ENCODE peak calls at places on chromosome 14, in six cellular contexts. H, C, N, B, U and Y are unnamed samples.

GRCh38 chr14:40762685-40763084 is 844.0 kb upstream of the LRFN5 start:
- DNase-seq in N (no peak), U (no peak), B (no peak), H (no peak), C (no peak), Y (no peak)

GRCh38 chr14:63603749-63604277 is 37.9 kb downstream of the WDR89 start:
- DNase-seq in N (no peak), H (no peak), C (no peak), U (no peak), B (no peak), Y (no peak)

GRCh38 chr14:73243748-73244147 is 6.4 kb downstream of the PAPLN start:
- DNase-seq in H (no peak), N (no peak), U (no peak), C (no peak), B (peak), Y (no peak)

GRCh38 chr14:35250319-35250718 is 41.9 kb upstream of the PSMA6 start:
- DNase-seq in U (no peak), C (no peak), H (no peak), N (no peak), B (no peak), Y (no peak)

GRCh38 chr14:53767566-53767965 is 189.1 kb downstream of the BMP4 start:
- DNase-seq in H (no peak), C (no peak), B (no peak), U (no peak), N (no peak), Y (no peak)

GRCh38 chr14:31834616-31835015 is 242.5 kb upstream of the ARHGAP5 start:
- DNase-seq in C (peak), H (peak), U (no peak), B (no peak), N (no peak), Y (no peak)

GRCh38 chr14:25103820-25104219 is 53.9 kb upstream of the STXBP6 start:
- DNase-seq in N (no peak), U (no peak), H (no peak), B (no peak), C (no peak), Y (no peak)

GRCh38 chr14:103139371-103140016 is 16.2 kb downstream of the TNFAIP2 start:
- DNase-seq in C (no peak), U (no peak), H (no peak), N (no peak), B (no peak), Y (no peak)

GRCh38 chr14:97073622-97074021 is 276.4 kb downstream of the VRK1 start:
- DNase-seq in U (no peak), H (no peak), N (no peak), B (no peak), C (no peak), Y (no peak)

GRCh38 chr14:67241416-67242362 is at the start of gene PALS1:
- DNase-seq in N (no peak), H (peak), U (no peak), B (no peak), C (peak), Y (no peak)

GRCh38 chr14:54366726-54367707 is 29.8 kb upstream of the CDKN3 start:
- DNase-seq in U (no peak), N (no peak), H (peak), C (peak), B (no peak), Y (no peak)

GRCh38 chr14:106493962-106494823 is 967.8 kb downstream of the TMEM121 start:
- DNase-seq in C (no peak), B (no peak), U (no peak), H (no peak), N (no peak), Y (no peak)

GRCh38 chr14:85063747-85064146 is 466.2 kb upstream of the FLRT2 start:
- DNase-seq in B (no peak), N (no peak), U (no peak), C (no peak), H (no peak), Y (no peak)

GRCh38 chr14:77212933-77213656 is 31.5 kb downstream of the TMEM63C start:
- DNase-seq in N (no peak), H (peak), C (peak), B (peak), U (no peak), Y (no peak)

GRCh38 chr14:106309423-106309822 is 783.0 kb downstream of the TMEM121 start:
- DNase-seq in N (no peak), C (no peak), U (no peak), H (no peak), B (no peak), Y (no peak)

GRCh38 chr14:96741151-96741977 is 55.8 kb upstream of the VRK1 start:
- DNase-seq in H (peak), N (peak), U (peak), B (peak), C (peak), Y (peak)

GRCh38 chr14:106551265-106551664 is 1024.9 kb downstream of the TMEM121 start:
- DNase-seq in H (no peak), B (no peak), C (no peak), N (no peak), U (no peak), Y (no peak)

GRCh38 chr14:106872619-106873446 is 1346.5 kb downstream of the TMEM121 start:
- DNase-seq in B (peak), C (no peak), H (peak), N (peak), U (peak), Y (no peak)

GRCh38 chr14:73467377-73467776 is 9.0 kb upstream of the NUMB start:
- DNase-seq in U (no peak), N (no peak), H (no peak), C (peak), B (no peak), Y (no peak)

GRCh38 chr14:27553820-27554219 is 956.0 kb upstream of the NOVA1 start:
- DNase-seq in B (no peak), U (no peak), C (peak), H (peak), N (no peak), Y (no peak)

GRCh38 chr14:24908592-24909236 is 141.2 kb downstream of the STXBP6 start:
- DNase-seq in H (no peak), B (no peak), U (no peak), C (no peak), N (no peak), Y (no peak)

GRCh38 chr14:64950889-64951288 is 8.3 kb upstream of the GPX2 start:
- DNase-seq in H (no peak), U (no peak), N (no peak), C (no peak), B (peak), Y (no peak)

GRCh38 chr14:76908834-76909233 is 82.6 kb downstream of the LRRC74A start:
- DNase-seq in H (peak), U (no peak), N (peak), C (no peak), B (no peak), Y (no peak)

GRCh38 chr14:81625343-81625742 is 91.7 kb upstream of the SEL1L start:
- DNase-seq in U (no peak), C (peak), N (no peak), B (no peak), H (peak), Y (no peak)
- TF ChIP-seq CTCF in U (peak), C (no peak), N (no peak), B (peak), H (peak), Y (peak)

GRCh38 chr14:52069617-52070431 is 965 bp upstream of the NID2 start:
- DNase-seq in C (peak), B (no peak), N (peak), U (no peak), H (no peak), Y (peak)

GRCh38 chr14:52072266-52072780 is 3.5 kb upstream of the NID2 start:
- DNase-seq in N (no peak), C (no peak), H (no peak), U (no peak), B (no peak), Y (no peak)

GRCh38 chr14:52073251-52073650 is 4.4 kb upstream of the NID2 start:
- DNase-seq in B (no peak), N (no peak), U (no peak), H (no peak), C (peak), Y (no peak)

GRCh38 chr14:52068741-52069616 is at the start of gene NID2:
- DNase-seq in C (peak), H (peak), U (peak), N (peak), B (peak), Y (peak)

DNA sequence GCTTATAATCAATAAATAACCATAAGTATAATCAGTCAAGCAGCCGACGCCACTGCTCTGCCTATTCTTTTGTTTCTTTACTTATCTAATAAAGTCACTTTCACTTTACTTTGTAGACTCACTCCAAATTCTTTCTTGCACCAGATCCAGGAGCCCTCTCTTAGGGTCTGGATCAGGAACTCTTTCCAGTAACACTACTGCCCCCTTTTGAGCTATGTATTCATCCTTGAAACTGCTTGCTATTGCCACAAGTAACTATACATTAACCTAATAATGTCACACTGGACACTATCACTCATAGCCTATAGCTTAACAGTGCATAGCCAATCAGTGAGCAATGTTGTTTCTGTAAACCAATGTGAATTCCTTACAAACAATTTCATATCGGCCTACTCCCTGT is 2.8 kb upstream of the NID2 start:
- DNase-seq in B (no peak), H (no peak), C (peak), U (no peak), N (no peak), Y (no peak)
- TF ChIP-seq CTCF in B (no peak), H (peak), C (peak), U (peak), N (no peak), Y (peak)

DNA sequence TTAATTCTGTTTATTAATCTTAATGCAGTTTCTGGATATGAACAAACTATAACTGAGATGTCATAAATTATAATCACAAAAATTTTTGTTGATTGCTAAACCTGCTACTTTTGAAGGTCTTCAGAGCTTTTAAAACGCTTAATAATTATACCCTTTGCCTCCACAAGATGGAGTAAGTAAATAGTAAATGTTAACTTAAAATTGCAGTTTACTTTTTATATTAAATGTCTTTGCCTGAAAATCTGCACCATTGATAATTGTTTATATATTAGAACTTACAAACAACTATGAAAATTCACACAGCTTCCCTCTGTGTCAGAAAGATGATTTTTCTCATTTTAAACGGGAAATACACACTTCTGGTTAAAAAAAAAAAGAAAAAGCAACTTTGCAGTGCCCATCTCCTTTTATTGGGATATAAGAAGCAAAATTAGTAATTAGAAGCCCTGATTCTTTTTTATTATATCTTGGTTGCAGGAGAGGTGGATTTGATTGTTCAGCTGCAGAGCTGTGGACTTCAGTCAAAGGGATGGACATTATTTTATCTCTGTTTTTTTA is 35.6 kb downstream of the SCFD1 start:
- DNase-seq in U (no peak), H (peak), C (peak), N (no peak), B (no peak), Y (no peak)
- TF ChIP-seq CTCF in U (peak), H (peak), C (peak), N (no peak), B (peak), Y (peak)

DNA sequence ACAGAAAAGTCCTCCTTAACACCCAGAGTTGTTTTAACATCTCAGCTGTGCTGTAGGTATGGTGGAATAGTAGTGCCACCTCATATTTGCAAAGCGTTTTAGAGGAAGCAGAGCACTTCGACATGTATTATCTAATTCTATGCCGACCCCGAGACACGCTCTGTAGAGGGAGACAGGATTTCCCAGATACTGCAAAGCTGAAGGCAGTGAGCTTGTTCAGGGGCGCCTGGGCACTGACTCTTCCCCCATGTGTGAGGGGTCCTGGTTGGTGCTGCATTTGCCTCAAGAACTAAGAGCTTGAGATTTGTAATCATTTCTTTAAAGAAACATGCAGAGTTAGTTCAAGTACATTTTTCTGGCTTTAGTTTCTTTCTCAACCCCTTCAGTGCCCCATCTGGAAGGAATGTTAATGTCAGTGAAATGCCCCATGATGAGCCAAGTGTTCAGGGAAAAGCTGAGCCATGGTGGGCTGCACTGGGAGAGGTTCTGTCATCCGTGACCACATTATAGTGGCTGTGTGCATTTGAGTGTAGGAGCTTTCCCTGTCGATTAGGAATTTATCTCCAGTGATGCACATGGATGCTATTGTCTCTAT is 66.3 kb downstream of the MBIP start:
- DNase-seq in B (no peak), C (peak), U (no peak), H (no peak), N (no peak), Y (no peak)
- TF ChIP-seq CTCF in B (no peak), C (no peak), U (no peak), H (no peak), N (no peak), Y (peak)

GRCh38 chr14:36525746-36526099 is 5.7 kb upstream of the NKX2-1 start:
- DNase-seq in N (no peak), H (no peak), B (no peak), U (no peak), C (no peak), Y (no peak)

GRCh38 chr14:36522972-36523685 is 3.1 kb upstream of the NKX2-1 start:
- DNase-seq in C (no peak), H (no peak), U (no peak), B (no peak), N (no peak), Y (no peak)

GRCh38 chr14:36522347-36522971 is 2.4 kb upstream of the NKX2-1 start:
- DNase-seq in H (no peak), U (no peak), C (no peak), N (no peak), B (no peak), Y (no peak)

GRCh38 chr14:36524220-36524837 is 4.3 kb upstream of the NKX2-1 start:
- DNase-seq in C (no peak), B (no peak), H (no peak), U (no peak), N (no peak), Y (no peak)

GRCh38 chr14:36524874-36525745 is 5.1 kb upstream of the NKX2-1 start:
- DNase-seq in B (peak), H (peak), U (no peak), C (no peak), N (no peak), Y (no peak)
- TF ChIP-seq CTCF in B (peak), H (peak), U (no peak), C (peak), N (no peak), Y (peak)

DNA sequence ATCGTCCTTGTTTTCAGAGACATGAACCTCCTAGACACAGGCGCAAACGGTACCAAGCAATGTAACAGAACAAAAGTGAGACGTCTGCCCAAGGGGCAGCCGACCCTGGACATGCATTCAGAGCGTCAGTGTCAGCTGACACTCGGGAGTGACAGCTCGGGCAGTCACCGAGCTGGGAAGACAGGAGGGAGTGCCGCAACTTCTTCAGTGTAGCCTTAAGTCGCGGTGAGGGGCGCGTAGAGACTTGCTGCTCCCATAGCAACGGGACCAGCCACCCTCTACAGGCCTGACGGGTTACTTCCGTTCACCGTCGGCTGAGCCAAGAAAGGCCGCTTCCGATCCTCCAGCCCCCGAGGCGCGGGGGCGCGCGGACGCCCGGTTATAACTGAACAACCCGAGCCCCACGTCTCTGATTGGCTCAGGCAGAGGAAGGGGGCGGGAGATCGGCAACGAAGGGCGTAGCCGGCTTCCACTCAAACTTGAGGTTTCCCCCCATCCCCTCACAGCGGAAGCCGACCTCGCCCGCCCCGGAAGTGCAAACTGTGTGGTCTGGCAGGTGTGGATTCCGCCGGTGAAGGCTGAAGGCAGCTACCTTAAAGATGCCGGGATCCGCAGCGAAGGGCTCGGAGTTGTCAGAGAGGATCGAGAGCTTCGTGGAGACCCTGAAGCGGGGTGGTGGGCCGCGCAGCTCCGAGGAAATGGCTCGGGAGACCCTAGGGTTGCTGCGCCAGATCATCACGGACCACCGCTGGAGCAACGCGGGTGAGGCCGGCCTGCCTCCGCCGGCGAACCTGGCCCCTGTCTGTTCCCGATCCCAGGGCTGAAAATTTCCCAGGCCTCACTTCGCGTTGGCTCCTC is at the start of gene EIF2B2:
- DNase-seq in C (peak), N (peak), U (peak), B (peak), H (peak), Y (peak)
- TF ChIP-seq CTCF in C (no peak), N (no peak), U (no peak), B (peak), H (no peak), Y (peak)